ENCODE peak calls at places on chromosome 15, in seven cellular contexts. One of them, this sample, is unnamed.

GRCh38 chr15:89647191-89647851 is 7.9 kb downstream of the KIF7 start:
- DNase-seq in adrenal gland: peak
- DNase-seq in cardiac muscle cell: peak
- DNase-seq in COR-L47: peak
- DNase-seq in HFF-Myc: no peak
- DNase-seq in ELR: peak
- DNase-seq in G401: peak
- DNase-seq in this sample: peak

GRCh38 chr15:68372291-68372811 is 59.6 kb downstream of the ITGA11 start:
- DNase-seq in adrenal gland: peak
- DNase-seq in cardiac muscle cell: peak
- DNase-seq in COR-L47: peak
- DNase-seq in HFF-Myc: no peak
- DNase-seq in ELR: peak
- DNase-seq in G401: peak
- DNase-seq in this sample: peak

GRCh38 chr15:101242160-101242998 is 9.5 kb downstream of the CHSY1 start:
- DNase-seq in adrenal gland: peak
- DNase-seq in cardiac muscle cell: peak
- DNase-seq in COR-L47: no peak
- DNase-seq in HFF-Myc: no peak
- DNase-seq in ELR: peak
- DNase-seq in G401: no peak
- DNase-seq in this sample: no peak

GRCh38 chr15:39056357-39056756 is 491.7 kb upstream of the RASGRP1 start:
- DNase-seq in adrenal gland: no peak
- DNase-seq in cardiac muscle cell: no peak
- DNase-seq in COR-L47: no peak
- DNase-seq in HFF-Myc: no peak
- DNase-seq in ELR: no peak
- DNase-seq in G401: no peak
- DNase-seq in this sample: no peak

GRCh38 chr15:55322452-55322851 is 3.4 kb downstream of the PIGB start:
- DNase-seq in adrenal gland: no peak
- DNase-seq in cardiac muscle cell: no peak
- DNase-seq in COR-L47: no peak
- DNase-seq in HFF-Myc: no peak
- DNase-seq in ELR: no peak
- DNase-seq in G401: no peak
- DNase-seq in this sample: no peak

GRCh38 chr15:71387825-71388224 is 272.6 kb downstream of the THSD4 start:
- DNase-seq in adrenal gland: no peak
- DNase-seq in cardiac muscle cell: no peak
- DNase-seq in COR-L47: no peak
- DNase-seq in HFF-Myc: no peak
- DNase-seq in ELR: no peak
- DNase-seq in G401: no peak
- DNase-seq in this sample: no peak

GRCh38 chr15:98103570-98103969 is 143.1 kb downstream of the ARRDC4 start:
- DNase-seq in adrenal gland: no peak
- DNase-seq in cardiac muscle cell: no peak
- DNase-seq in COR-L47: no peak
- DNase-seq in HFF-Myc: no peak
- DNase-seq in ELR: no peak
- DNase-seq in G401: no peak
- DNase-seq in this sample: no peak

GRCh38 chr15:67036775-67037555 is 28.4 kb upstream of the SMAD3 start:
- DNase-seq in adrenal gland: no peak
- DNase-seq in cardiac muscle cell: no peak
- DNase-seq in COR-L47: no peak
- DNase-seq in HFF-Myc: no peak
- DNase-seq in ELR: no peak
- DNase-seq in G401: no peak
- DNase-seq in this sample: no peak

GRCh38 chr15:62853114-62853832 is 189.3 kb upstream of the TPM1 start:
- DNase-seq in adrenal gland: peak
- DNase-seq in cardiac muscle cell: no peak
- DNase-seq in COR-L47: no peak
- DNase-seq in HFF-Myc: no peak
- DNase-seq in ELR: peak
- DNase-seq in G401: peak
- DNase-seq in this sample: no peak

GRCh38 chr15:34084086-34084485 is 17.6 kb downstream of the EMC7 start:
- DNase-seq in adrenal gland: peak
- DNase-seq in cardiac muscle cell: peak
- DNase-seq in COR-L47: no peak
- DNase-seq in HFF-Myc: peak
- DNase-seq in ELR: peak
- DNase-seq in G401: peak
- DNase-seq in this sample: no peak

GRCh38 chr15:88904257-88904807 is 8.8 kb downstream of the MFGE8 start:
- DNase-seq in adrenal gland: no peak
- DNase-seq in cardiac muscle cell: no peak
- DNase-seq in COR-L47: no peak
- DNase-seq in HFF-Myc: no peak
- DNase-seq in ELR: no peak
- DNase-seq in G401: no peak
- DNase-seq in this sample: peak

GRCh38 chr15:74202461-74203401 is at the start of gene STRA6:
- DNase-seq in adrenal gland: no peak
- DNase-seq in cardiac muscle cell: no peak
- DNase-seq in COR-L47: no peak
- DNase-seq in HFF-Myc: no peak
- DNase-seq in ELR: peak
- DNase-seq in G401: peak
- DNase-seq in this sample: peak

GRCh38 chr15:74396445-74397238 is 29.2 kb upstream of the CYP11A1 start:
- DNase-seq in adrenal gland: no peak
- DNase-seq in cardiac muscle cell: no peak
- DNase-seq in COR-L47: no peak
- DNase-seq in HFF-Myc: no peak
- DNase-seq in ELR: peak
- DNase-seq in G401: no peak
- DNase-seq in this sample: peak

GRCh38 chr15:34855397-34855796 is 60.0 kb upstream of the ACTC1 start:
- DNase-seq in adrenal gland: no peak
- DNase-seq in cardiac muscle cell: peak
- DNase-seq in COR-L47: peak
- DNase-seq in HFF-Myc: peak
- DNase-seq in ELR: peak
- DNase-seq in G401: peak
- DNase-seq in this sample: peak

GRCh38 chr15:100919481-100920405 is 586 bp downstream of the LRRK1 start:
- DNase-seq in adrenal gland: no peak
- DNase-seq in cardiac muscle cell: peak
- DNase-seq in COR-L47: no peak
- DNase-seq in HFF-Myc: no peak
- DNase-seq in ELR: peak
- DNase-seq in G401: peak
- DNase-seq in this sample: peak

GRCh38 chr15:65870889-65871533 is 1.7 kb downstream of the RAB11A start:
- DNase-seq in adrenal gland: no peak
- DNase-seq in cardiac muscle cell: peak
- DNase-seq in COR-L47: no peak
- DNase-seq in HFF-Myc: no peak
- DNase-seq in ELR: peak
- DNase-seq in G401: peak
- DNase-seq in this sample: peak

GRCh38 chr15:44550256-44550655 is 13.3 kb downstream of the EIF3J start:
- DNase-seq in adrenal gland: peak
- DNase-seq in cardiac muscle cell: peak
- DNase-seq in COR-L47: no peak
- DNase-seq in HFF-Myc: no peak
- DNase-seq in ELR: peak
- DNase-seq in G401: peak
- DNase-seq in this sample: no peak

GRCh38 chr15:59303641-59304433 is 68.8 kb downstream of the MYO1E start:
- DNase-seq in adrenal gland: peak
- DNase-seq in cardiac muscle cell: peak
- DNase-seq in COR-L47: no peak
- DNase-seq in HFF-Myc: no peak
- DNase-seq in ELR: peak
- DNase-seq in G401: no peak
- DNase-seq in this sample: no peak

GRCh38 chr15:39854161-39854560 is 65.9 kb downstream of the GPR176 start:
- DNase-seq in adrenal gland: no peak
- DNase-seq in cardiac muscle cell: peak
- DNase-seq in COR-L47: no peak
- DNase-seq in HFF-Myc: no peak
- DNase-seq in ELR: peak
- DNase-seq in G401: no peak
- DNase-seq in this sample: no peak

GRCh38 chr15:38069001-38069400 is 134.6 kb downstream of the TMCO5A start:
- DNase-seq in adrenal gland: peak
- DNase-seq in cardiac muscle cell: peak
- DNase-seq in COR-L47: no peak
- DNase-seq in HFF-Myc: peak
- DNase-seq in ELR: peak
- DNase-seq in G401: no peak
- DNase-seq in this sample: peak

GRCh38 chr15:60580650-60581415 is 101.9 kb upstream of the ICE2 start:
- DNase-seq in adrenal gland: no peak
- DNase-seq in cardiac muscle cell: no peak
- DNase-seq in COR-L47: no peak
- DNase-seq in HFF-Myc: no peak
- DNase-seq in ELR: no peak
- DNase-seq in G401: no peak
- DNase-seq in this sample: peak

GRCh38 chr15:57655087-57655486 is 51.4 kb upstream of the POLR2M start:
- DNase-seq in adrenal gland: no peak
- DNase-seq in cardiac muscle cell: no peak
- DNase-seq in COR-L47: no peak
- DNase-seq in HFF-Myc: no peak
- DNase-seq in ELR: no peak
- DNase-seq in G401: no peak
- DNase-seq in this sample: no peak

GRCh38 chr15:77674327-77674726 is 41.6 kb upstream of the LINGO1 start:
- DNase-seq in adrenal gland: no peak
- DNase-seq in cardiac muscle cell: no peak
- DNase-seq in COR-L47: no peak
- DNase-seq in HFF-Myc: no peak
- DNase-seq in ELR: no peak
- DNase-seq in G401: no peak
- DNase-seq in this sample: no peak

GRCh38 chr15:88920186-88920891 is 7.2 kb upstream of the MFGE8 start:
- DNase-seq in adrenal gland: no peak
- DNase-seq in cardiac muscle cell: no peak
- DNase-seq in COR-L47: no peak
- DNase-seq in HFF-Myc: no peak
- DNase-seq in ELR: peak
- DNase-seq in G401: no peak
- DNase-seq in this sample: no peak

GRCh38 chr15:58545307-58546065 is 113.7 kb downstream of the LIPC start:
- DNase-seq in adrenal gland: no peak
- DNase-seq in cardiac muscle cell: no peak
- DNase-seq in COR-L47: no peak
- DNase-seq in HFF-Myc: no peak
- DNase-seq in ELR: peak
- DNase-seq in G401: no peak
- DNase-seq in this sample: no peak

GRCh38 chr15:100114100-100114499 is 227.7 kb downstream of the ADAMTS17 start:
- DNase-seq in adrenal gland: peak
- DNase-seq in cardiac muscle cell: peak
- DNase-seq in COR-L47: no peak
- DNase-seq in HFF-Myc: no peak
- DNase-seq in ELR: peak
- DNase-seq in G401: peak
- DNase-seq in this sample: no peak

GRCh38 chr15:80660114-80660513 is 35.0 kb upstream of the ABHD17C start:
- DNase-seq in adrenal gland: peak
- DNase-seq in cardiac muscle cell: peak
- DNase-seq in COR-L47: peak
- DNase-seq in HFF-Myc: no peak
- DNase-seq in ELR: peak
- DNase-seq in G401: peak
- DNase-seq in this sample: peak

GRCh38 chr15:39968273-39969001 is 34.5 kb downstream of the EIF2AK4 start:
- DNase-seq in adrenal gland: no peak
- DNase-seq in cardiac muscle cell: no peak
- DNase-seq in COR-L47: no peak
- DNase-seq in HFF-Myc: no peak
- DNase-seq in ELR: no peak
- DNase-seq in G401: no peak
- DNase-seq in this sample: no peak

GRCh38 chr15:51647128-51647562 is 24.6 kb upstream of the DMXL2 start:
- DNase-seq in adrenal gland: peak
- DNase-seq in cardiac muscle cell: peak
- DNase-seq in COR-L47: peak
- DNase-seq in HFF-Myc: peak
- DNase-seq in ELR: peak
- DNase-seq in G401: peak
- DNase-seq in this sample: peak

GRCh38 chr15:40992241-40992741 is 39.0 kb downstream of the CHAC1 start:
- DNase-seq in adrenal gland: no peak
- DNase-seq in cardiac muscle cell: no peak
- DNase-seq in COR-L47: no peak
- DNase-seq in HFF-Myc: no peak
- DNase-seq in ELR: no peak
- DNase-seq in G401: no peak
- DNase-seq in this sample: no peak

GRCh38 chr15:90869140-90869541 is 753 bp downstream of the FURIN start:
- DNase-seq in adrenal gland: no peak
- DNase-seq in cardiac muscle cell: no peak
- DNase-seq in COR-L47: no peak
- DNase-seq in HFF-Myc: no peak
- DNase-seq in ELR: no peak
- DNase-seq in G401: no peak
- DNase-seq in this sample: no peak

GRCh38 chr15:85564686-85565085 is 184.3 kb downstream of the AKAP13 start:
- DNase-seq in adrenal gland: no peak
- DNase-seq in cardiac muscle cell: no peak
- DNase-seq in COR-L47: no peak
- DNase-seq in HFF-Myc: no peak
- DNase-seq in ELR: no peak
- DNase-seq in G401: no peak
- DNase-seq in this sample: no peak

GRCh38 chr15:97517726-97518125 is 442.8 kb upstream of the ARRDC4 start:
- DNase-seq in adrenal gland: no peak
- DNase-seq in cardiac muscle cell: peak
- DNase-seq in COR-L47: no peak
- DNase-seq in HFF-Myc: no peak
- DNase-seq in ELR: no peak
- DNase-seq in G401: no peak
- DNase-seq in this sample: no peak

GRCh38 chr15:98070132-98070531 is 109.6 kb downstream of the ARRDC4 start:
- DNase-seq in adrenal gland: no peak
- DNase-seq in cardiac muscle cell: no peak
- DNase-seq in COR-L47: no peak
- DNase-seq in HFF-Myc: peak
- DNase-seq in ELR: peak
- DNase-seq in G401: no peak
- DNase-seq in this sample: no peak

GRCh38 chr15:87816016-87816415 is 440.5 kb downstream of the NTRK3 start:
- DNase-seq in adrenal gland: no peak
- DNase-seq in cardiac muscle cell: no peak
- DNase-seq in COR-L47: no peak
- DNase-seq in HFF-Myc: no peak
- DNase-seq in ELR: no peak
- DNase-seq in G401: no peak
- DNase-seq in this sample: no peak

GRCh38 chr15:79970921-79971434 is at the start of gene BCL2A1:
- DNase-seq in adrenal gland: peak
- DNase-seq in cardiac muscle cell: peak
- DNase-seq in COR-L47: no peak
- DNase-seq in HFF-Myc: peak
- DNase-seq in ELR: peak
- DNase-seq in G401: no peak
- DNase-seq in this sample: no peak

This sample was measured in NCI-H69.